ENCODE peak calls at places on chromosomes 16 and 17, in eight cellular contexts. Q is bronchial epithelial cell, L is GM23338, U is kidney epithelial cell, V is AG04450, Y is Peyer's patch, E is endothelial cell of umbilical vein, J is stomach. G is an unnamed sample.

GRCh38 chr16:65770752-65771151 is 595.7 kb upstream of the CDH5 start:
- DNase-seq in Q (peak), L (peak), U (no peak), V (no peak), Y (no peak), E (no peak), J (no peak), G (peak)

GRCh38 chr16:75254359-75254837 is 3.0 kb upstream of the BCAR1 start:
- DNase-seq in Q (peak), L (peak), U (no peak), V (no peak), Y (peak), E (peak), J (no peak), G (peak)

GRCh38 chr16:56355786-56356275 is 69.5 kb downstream of the AMFR start:
- DNase-seq in Q (no peak), L (no peak), U (no peak), V (no peak), Y (peak), E (no peak), J (peak), G (no peak)

GRCh38 chr16:77843412-77843811 is 55.0 kb downstream of the VAT1L start:
- DNase-seq in Q (no peak), L (no peak), U (no peak), V (no peak), Y (no peak), E (no peak), J (no peak), G (no peak)

GRCh38 chr16:83660282-83660681 is 147.5 kb upstream of the HSBP1 start:
- DNase-seq in Q (no peak), L (no peak), U (no peak), V (no peak), Y (no peak), E (no peak), J (no peak), G (no peak)

GRCh38 chr16:27823438-27823820 is 240.1 kb downstream of the GSG1L start:
- DNase-seq in Q (no peak), L (no peak), U (no peak), V (no peak), Y (no peak), E (no peak), J (no peak), G (no peak)

GRCh38 chr16:80924372-80924978 is 82.2 kb downstream of the CMC2 start:
- DNase-seq in Q (peak), L (peak), U (no peak), V (no peak), Y (peak), E (peak), J (peak), G (peak)

GRCh38 chr16:73396556-73396955 is 348.6 kb upstream of the ZFHX3 start:
- DNase-seq in Q (no peak), L (no peak), U (no peak), V (no peak), Y (no peak), E (no peak), J (no peak), G (no peak)

GRCh38 chr16:68083239-68083781 is 1.9 kb upstream of the NFATC3 start:
- DNase-seq in Q (no peak), L (no peak), U (no peak), V (no peak), Y (no peak), E (no peak), J (no peak), G (no peak)

GRCh38 chr16:86219655-86220445 is 290.5 kb upstream of the FOXF1 start:
- DNase-seq in Q (no peak), L (no peak), U (no peak), V (no peak), Y (peak), E (no peak), J (peak), G (no peak)

GRCh38 chr17:72192409-72193192 is 71.8 kb downstream of the SOX9 start:
- DNase-seq in Q (peak), L (no peak), U (peak), V (peak), Y (no peak), E (no peak), J (no peak), G (peak)

GRCh38 chr16:26963109-26963508 is 103.6 kb upstream of the C16orf82 start:
- DNase-seq in Q (no peak), L (peak), U (no peak), V (no peak), Y (no peak), E (no peak), J (no peak), G (no peak)

GRCh38 chr17:27808629-27809028 is 8.3 kb upstream of the NOS2 start:
- DNase-seq in Q (no peak), L (peak), U (no peak), V (no peak), Y (no peak), E (no peak), J (no peak), G (no peak)

GRCh38 chr16:85567101-85567866 is 45.8 kb upstream of the GSE1 start:
- DNase-seq in Q (no peak), L (peak), U (no peak), V (no peak), Y (peak), E (no peak), J (no peak), G (no peak)

GRCh38 chr16:86834451-86835035 is 256.2 kb downstream of the FOXL1 start:
- DNase-seq in Q (peak), L (peak), U (peak), V (peak), Y (no peak), E (peak), J (no peak), G (no peak)

GRCh38 chr16:680967-681745 is 946 bp downstream of the STUB1 start:
- DNase-seq in Q (peak), L (peak), U (no peak), V (no peak), Y (no peak), E (peak), J (peak), G (peak)

GRCh38 chr16:84550096-84550495 is 45.6 kb upstream of the MEAK7 start:
- DNase-seq in Q (peak), L (no peak), U (no peak), V (no peak), Y (no peak), E (no peak), J (no peak), G (peak)

GRCh38 chr17:19260958-19261357 is 23.8 kb downstream of the EPN2 start:
- DNase-seq in Q (peak), L (no peak), U (no peak), V (no peak), Y (no peak), E (peak), J (no peak), G (peak)

GRCh38 chr17:72529386-72529785 is 408.6 kb downstream of the SOX9 start:
- DNase-seq in Q (no peak), L (no peak), U (no peak), V (no peak), Y (no peak), E (no peak), J (no peak), G (no peak)

GRCh38 chr17:82023447-82024241 is 539 bp downstream of the LRRC45 start:
- DNase-seq in Q (no peak), L (peak), U (no peak), V (no peak), Y (no peak), E (no peak), J (no peak), G (no peak)

GRCh38 chr17:50027639-50028206 is 28.2 kb upstream of the ITGA3 start:
- DNase-seq in Q (peak), L (peak), U (peak), V (peak), Y (no peak), E (peak), J (peak), G (peak)

GRCh38 chr17:83180264-83180995 is 101.0 kb downstream of the METRNL start:
- DNase-seq in Q (no peak), L (no peak), U (no peak), V (no peak), Y (no peak), E (no peak), J (no peak), G (no peak)

GRCh38 chr17:63332286-63332685 is 113.8 kb downstream of the CYB561 start:
- DNase-seq in Q (no peak), L (no peak), U (no peak), V (no peak), Y (no peak), E (no peak), J (no peak), G (no peak)

GRCh38 chr16:5336898-5337297 is 239.3 kb upstream of the EEF2KMT start:
- DNase-seq in Q (no peak), L (no peak), U (no peak), V (no peak), Y (no peak), E (no peak), J (no peak), G (no peak)

GRCh38 chr17:29112780-29113295 is 67.4 kb downstream of the MYO18A start:
- DNase-seq in Q (no peak), L (no peak), U (no peak), V (no peak), Y (no peak), E (no peak), J (peak), G (no peak)

GRCh38 chr16:65032397-65032796 is 89.5 kb downstream of the CDH11 start:
- DNase-seq in Q (no peak), L (no peak), U (no peak), V (no peak), Y (no peak), E (no peak), J (no peak), G (no peak)

GRCh38 chr17:57666946-57667345 is 78.2 kb downstream of the CCDC182 start:
- DNase-seq in Q (no peak), L (no peak), U (no peak), V (no peak), Y (no peak), E (no peak), J (no peak), G (no peak)

GRCh38 chr16:1532771-1533170 is 695 bp upstream of the TMEM204 start:
- DNase-seq in Q (no peak), L (no peak), U (no peak), V (no peak), Y (no peak), E (no peak), J (no peak), G (no peak)

GRCh38 chr17:12403881-12404398 is 261.8 kb upstream of the MYOCD start:
- DNase-seq in Q (no peak), L (no peak), U (no peak), V (no peak), Y (no peak), E (no peak), J (no peak), G (no peak)

GRCh38 chr17:48113201-48113676 is 5.7 kb downstream of the SNX11 start:
- DNase-seq in Q (no peak), L (no peak), U (no peak), V (no peak), Y (no peak), E (no peak), J (no peak), G (no peak)

GRCh38 chr16:16780588-16780987 is 401.6 kb downstream of the NPIPA7 start:
- DNase-seq in Q (no peak), L (peak), U (no peak), V (no peak), Y (no peak), E (no peak), J (no peak), G (no peak)

GRCh38 chr17:22128723-22129122 is 436.4 kb downstream of the KCNJ18 start:
- DNase-seq in Q (no peak), L (no peak), U (no peak), V (no peak), Y (no peak), E (no peak), J (no peak), G (no peak)

GRCh38 chr17:29933379-29933778 is 3.4 kb upstream of the SSH2 start:
- DNase-seq in Q (peak), L (peak), U (no peak), V (no peak), Y (no peak), E (peak), J (no peak), G (peak)

GRCh38 chr16:10992797-10993196 is 48.4 kb downstream of the CLEC16A start:
- DNase-seq in Q (peak), L (peak), U (no peak), V (peak), Y (no peak), E (peak), J (peak), G (peak)
- H3K4me3 ChIP-seq in Q (no peak), L (no peak), U (no peak), V (no peak), Y (no peak), E (no peak), J (no peak), G (no peak)

GRCh38 chr17:39609416-39610025 is 1.8 kb upstream of the NEUROD2 start:
- DNase-seq in Q (no peak), L (no peak), U (no peak), V (no peak), Y (no peak), E (no peak), J (no peak), G (no peak)
- TF ChIP-seq CTCF in Q (no peak), L (no peak), U (no peak), V (no peak), Y (no peak), E (no peak), J (no peak), G (no peak)

DNA sequence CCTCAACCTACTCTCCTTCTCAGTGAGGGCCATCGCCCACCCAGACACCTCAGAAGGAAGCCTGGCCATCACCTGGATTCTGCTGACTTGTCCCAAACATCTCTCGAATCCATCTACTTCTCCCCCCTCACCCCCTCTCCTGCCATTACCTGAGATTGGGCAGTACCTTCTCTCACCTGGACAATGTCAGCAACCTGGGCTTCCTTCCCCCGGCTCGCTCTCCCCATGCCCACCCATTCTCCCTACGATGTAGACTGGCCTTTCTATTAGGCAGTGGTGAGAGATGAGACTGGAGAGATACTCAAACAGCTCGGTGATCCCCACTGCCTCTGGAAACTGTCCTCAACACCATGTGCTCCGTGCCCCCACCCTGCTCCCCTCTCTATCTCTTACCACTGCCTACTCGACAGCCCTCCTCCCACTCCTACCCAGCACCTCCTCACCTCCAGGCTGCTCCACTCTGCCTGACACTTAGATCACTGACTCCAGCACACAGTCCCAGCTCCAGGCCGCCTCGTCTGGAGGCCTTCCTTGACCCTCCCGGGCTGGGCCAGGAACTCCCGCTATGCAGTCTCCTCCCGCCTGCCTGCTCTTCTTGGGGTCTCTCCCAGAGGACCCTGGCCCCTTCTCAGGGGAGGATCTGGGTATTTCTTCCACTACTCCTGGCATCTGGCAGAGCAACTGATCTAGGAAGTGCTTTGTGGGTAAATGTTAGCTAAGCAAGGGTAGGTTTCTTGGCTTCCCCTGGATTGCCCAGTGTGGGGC is 235.8 kb upstream of the NLRP1 start:
- DNase-seq in Q (no peak), L (no peak), U (no peak), V (no peak), Y (no peak), E (no peak), J (no peak), G (no peak)
- H3K4me3 ChIP-seq in Q (no peak), L (no peak), U (no peak), V (no peak), Y (no peak), E (no peak), J (no peak), G (no peak)

GRCh38 chr17:39235555-39236221 is 9.9 kb upstream of the STAC2 start:
- DNase-seq in Q (peak), L (peak), U (peak), V (no peak), Y (no peak), E (peak), J (no peak), G (peak)

GRCh38 chr17:39237586-39237985 is 11.8 kb upstream of the STAC2 start:
- DNase-seq in Q (no peak), L (no peak), U (no peak), V (no peak), Y (no peak), E (no peak), J (no peak), G (no peak)

GRCh38 chr17:39239640-39240314 is 14.0 kb upstream of the STAC2 start:
- DNase-seq in Q (peak), L (peak), U (no peak), V (no peak), Y (peak), E (peak), J (peak), G (peak)

GRCh38 chr17:39236981-39237441 is 11.3 kb upstream of the STAC2 start:
- DNase-seq in Q (no peak), L (no peak), U (no peak), V (no peak), Y (no peak), E (no peak), J (no peak), G (no peak)

GRCh38 chr17:39236383-39236927 is 10.7 kb upstream of the STAC2 start:
- DNase-seq in Q (no peak), L (no peak), U (no peak), V (no peak), Y (no peak), E (no peak), J (no peak), G (no peak)
- TF ChIP-seq CTCF in Q (no peak), L (no peak), U (no peak), V (no peak), Y (no peak), E (no peak), J (no peak), G (no peak)

GRCh38 chr16:89201467-89202377 is 1.4 kb upstream of the SLC22A31 start:
- DNase-seq in Q (peak), L (peak), U (no peak), V (no peak), Y (peak), E (peak), J (peak), G (peak)
- H3K4me3 ChIP-seq in Q (peak), L (peak), U (peak), V (peak), Y (peak), E (peak), J (peak), G (no peak)

GRCh38 chr17:80861360-80861861 is 130.2 kb upstream of the CHMP6 start:
- DNase-seq in Q (peak), L (no peak), U (no peak), V (no peak), Y (peak), E (no peak), J (no peak), G (no peak)

GRCh38 chr17:80862341-80862969 is 129.2 kb upstream of the CHMP6 start:
- DNase-seq in Q (no peak), L (peak), U (no peak), V (no peak), Y (peak), E (no peak), J (no peak), G (no peak)

GRCh38 chr17:80862978-80863377 is 128.7 kb upstream of the CHMP6 start:
- DNase-seq in Q (no peak), L (no peak), U (no peak), V (no peak), Y (peak), E (no peak), J (no peak), G (no peak)

GRCh38 chr17:80860703-80861359 is 130.8 kb upstream of the CHMP6 start:
- DNase-seq in Q (no peak), L (no peak), U (no peak), V (no peak), Y (peak), E (no peak), J (no peak), G (no peak)

DNA sequence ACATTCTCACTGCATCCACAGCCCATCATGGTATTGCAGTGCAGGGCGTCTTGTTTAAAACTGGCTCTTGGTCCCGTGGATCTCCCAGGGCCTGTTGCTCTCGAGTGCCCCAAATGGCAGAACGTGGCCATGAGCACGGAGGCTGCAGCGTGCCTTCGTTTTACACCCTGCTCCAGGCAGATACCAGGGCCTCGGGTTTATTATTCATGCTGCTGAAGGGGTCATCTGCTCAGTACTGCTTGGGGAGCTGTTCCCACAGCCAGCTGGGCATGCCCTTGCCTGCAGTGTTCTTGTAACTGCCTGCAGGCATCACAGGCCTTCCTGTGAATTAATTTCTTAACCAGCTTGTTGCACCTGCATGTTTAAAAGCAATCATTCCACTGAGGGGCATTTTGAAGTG is 129.7 kb upstream of the CHMP6 start:
- DNase-seq in Q (peak), L (peak), U (no peak), V (no peak), Y (peak), E (no peak), J (no peak), G (peak)
- TF ChIP-seq CTCF in Q (peak), L (peak), U (peak), V (peak), Y (no peak), E (no peak), J (peak), G (peak)

GRCh38 chr17:35748323-35748960 is 4.6 kb downstream of the GAS2L2 start:
- DNase-seq in Q (peak), L (no peak), U (no peak), V (no peak), Y (no peak), E (peak), J (peak), G (peak)

GRCh38 chr17:35752471-35752870 is 568 bp downstream of the GAS2L2 start:
- DNase-seq in Q (no peak), L (no peak), U (no peak), V (no peak), Y (no peak), E (no peak), J (peak), G (no peak)

GRCh38 chr17:35748979-35749378 is 4.1 kb downstream of the GAS2L2 start:
- DNase-seq in Q (no peak), L (no peak), U (no peak), V (no peak), Y (no peak), E (no peak), J (no peak), G (no peak)

GRCh38 chr17:35749560-35750412 is 3.3 kb downstream of the GAS2L2 start:
- DNase-seq in Q (peak), L (peak), U (no peak), V (no peak), Y (no peak), E (no peak), J (peak), G (peak)

DNA sequence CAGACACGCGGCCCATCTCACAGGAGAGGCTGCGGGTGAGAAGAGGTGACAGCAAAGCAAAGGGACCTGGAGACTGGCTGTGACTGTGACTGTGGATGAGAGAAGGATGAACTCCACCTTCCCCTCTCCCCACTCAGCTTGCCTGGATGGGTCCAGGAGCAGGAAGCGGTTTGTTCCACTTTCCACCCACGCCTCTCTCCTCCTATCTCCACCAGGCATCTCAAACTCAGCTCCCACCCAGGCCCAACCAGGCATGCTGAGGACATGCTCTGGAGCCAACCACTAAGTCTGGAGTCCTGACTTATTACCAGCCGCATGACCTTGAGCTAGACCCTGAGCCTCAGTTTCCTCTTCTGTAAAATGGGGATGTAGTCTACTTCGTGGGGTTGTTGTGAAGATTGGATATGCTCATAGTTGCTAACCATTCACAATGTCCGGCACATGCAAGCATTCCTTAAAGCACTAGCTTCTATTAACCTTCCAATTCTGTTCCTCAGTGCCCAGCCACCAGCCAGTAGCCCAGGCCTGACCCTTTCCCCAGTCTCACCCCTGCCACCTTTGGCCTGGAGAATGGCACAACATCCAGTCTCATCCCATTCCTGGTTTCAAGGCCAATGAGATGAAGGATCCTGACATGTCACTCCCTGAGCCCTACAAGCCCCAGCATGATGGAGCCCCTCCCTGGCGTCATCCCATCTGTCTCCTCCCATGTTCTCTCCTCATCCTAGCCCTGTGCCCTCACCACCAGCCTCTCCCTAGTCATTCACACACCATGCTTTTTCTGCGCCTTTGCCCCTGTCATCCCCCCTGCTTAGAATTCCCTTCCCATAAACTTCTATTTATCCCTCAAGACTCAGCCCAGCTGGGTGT is 2.3 kb downstream of the GAS2L2 start:
- DNase-seq in Q (peak), L (no peak), U (no peak), V (no peak), Y (no peak), E (no peak), J (no peak), G (peak)
- H3K4me3 ChIP-seq in Q (no peak), L (peak), U (no peak), V (no peak), Y (no peak), E (no peak), J (no peak), G (no peak)